ENCODE peak calls at places on chromosomes 7 and 10, in eight cellular contexts. B is WTC11, U is AG04449, V is GM12865, T is NCI-H748 treated with DMSO at 0.1 percent for 48 hours, Z is HFFc6, W is osteocyte, D is stomach. L is an unnamed sample.

GRCh38 chr7:156376317-156376716 is 264.3 kb upstream of the RNF32 start:
- DNase-seq in B (no peak), U (no peak), V (peak), T (no peak), Z (no peak), W (no peak), D (no peak), L (no peak)

GRCh38 chr7:72028267-72028666 is 383.9 kb downstream of the CALN1 start:
- DNase-seq in B (no peak), U (no peak), V (no peak), T (no peak), Z (no peak), W (no peak), D (no peak), L (no peak)

GRCh38 chr7:142788303-142789286 is 17.8 kb downstream of the PRSS2 start:
- DNase-seq in B (no peak), U (no peak), V (no peak), T (no peak), Z (no peak), W (no peak), D (no peak), L (no peak)

GRCh38 chr10:3926675-3927525 is 141.9 kb upstream of the KLF6 start:
- DNase-seq in B (no peak), U (no peak), V (no peak), T (no peak), Z (no peak), W (no peak), D (no peak), L (no peak)

GRCh38 chr10:99689461-99689860 is 30.2 kb downstream of the ENTPD7 start:
- DNase-seq in B (no peak), U (no peak), V (no peak), T (no peak), Z (peak), W (no peak), D (no peak), L (no peak)

GRCh38 chr7:142496545-142496991 is 238.7 kb upstream of the PRSS58 start:
- DNase-seq in B (no peak), U (no peak), V (peak), T (peak), Z (peak), W (no peak), D (no peak), L (peak)

GRCh38 chr7:33750177-33750576 is 155.2 kb upstream of the BMPER start:
- DNase-seq in B (no peak), U (peak), V (peak), T (no peak), Z (peak), W (no peak), D (no peak), L (no peak)

GRCh38 chr7:104627516-104627915 is 299.1 kb downstream of the LHFPL3 start:
- DNase-seq in B (peak), U (no peak), V (peak), T (no peak), Z (peak), W (no peak), D (no peak), L (no peak)

GRCh38 chr10:15738237-15738928 is 18.7 kb upstream of the ITGA8 start:
- DNase-seq in B (no peak), U (no peak), V (no peak), T (no peak), Z (no peak), W (no peak), D (no peak), L (no peak)

GRCh38 chr7:128259131-128260056 is 18.3 kb downstream of the LEP start:
- DNase-seq in B (no peak), U (no peak), V (no peak), T (no peak), Z (peak), W (no peak), D (peak), L (peak)

GRCh38 chr7:6496842-6497636 is 49.3 kb upstream of the DAGLB start:
- DNase-seq in B (no peak), U (no peak), V (no peak), T (no peak), Z (no peak), W (no peak), D (no peak), L (no peak)

GRCh38 chr7:158431941-158432347 is 155.7 kb downstream of the PTPRN2 start:
- DNase-seq in B (no peak), U (no peak), V (no peak), T (no peak), Z (peak), W (no peak), D (peak), L (peak)

GRCh38 chr10:113423877-113424276 is 129.0 kb upstream of the HABP2 start:
- DNase-seq in B (no peak), U (no peak), V (no peak), T (no peak), Z (no peak), W (no peak), D (no peak), L (no peak)

GRCh38 chr7:74485611-74486010 is 31.9 kb downstream of the GTF2IRD1 start:
- DNase-seq in B (no peak), U (no peak), V (no peak), T (no peak), Z (no peak), W (no peak), D (no peak), L (no peak)

GRCh38 chr7:108016841-108017775 is 14.1 kb upstream of the LAMB1 start:
- DNase-seq in B (no peak), U (no peak), V (peak), T (peak), Z (peak), W (no peak), D (no peak), L (peak)

GRCh38 chr7:73830618-73830871 is 251 bp upstream of the CLDN4 start:
- DNase-seq in B (no peak), U (no peak), V (no peak), T (no peak), Z (no peak), W (no peak), D (no peak), L (no peak)

GRCh38 chr7:96093435-96093834 is 228.5 kb downstream of the SLC25A13 start:
- DNase-seq in B (no peak), U (peak), V (no peak), T (no peak), Z (peak), W (no peak), D (no peak), L (no peak)

GRCh38 chr7:154912921-154913644 is 89.8 kb downstream of the PAXIP1 start:
- DNase-seq in B (no peak), U (no peak), V (no peak), T (no peak), Z (no peak), W (no peak), D (no peak), L (no peak)

GRCh38 chr10:133277277-133277992 is 767 bp upstream of the ADAM8 start:
- DNase-seq in B (no peak), U (no peak), V (no peak), T (no peak), Z (no peak), W (no peak), D (no peak), L (no peak)

L was measured in H7.